ENCODE peak calls at places on chromosomes 3 and 15, in seven cellular contexts. One of them, this sample, is unnamed.
A peak's percentile ranks its signal among the peaks of the same experiment; 100 is the strongest.

GRCh38 chr15:90174140-90174891 is 26.8 kb upstream of the SEMA4B start:
- DNase-seq in hepatocyte: peak; percentile 83
- DNase-seq in psoas muscle: peak; percentile 88
- DNase-seq in NB4: no peak
- DNase-seq in upper lobe of left lung: peak; percentile 92
- DNase-seq in foreskin fibroblast: peak; percentile 41
- DNase-seq in colonic mucosa: peak; percentile 61
- DNase-seq in this sample: no peak

GRCh38 chr3:42633544-42633943 is 20.0 kb upstream of the ZBTB47 start:
- DNase-seq in hepatocyte: no peak
- DNase-seq in psoas muscle: no peak
- DNase-seq in NB4: no peak
- DNase-seq in upper lobe of left lung: no peak
- DNase-seq in foreskin fibroblast: no peak
- DNase-seq in colonic mucosa: no peak
- DNase-seq in this sample: no peak

GRCh38 chr3:146160233-146160963 is 586 bp downstream of the PLOD2 start:
- DNase-seq in hepatocyte: peak; percentile 85
- DNase-seq in psoas muscle: peak; percentile 52
- DNase-seq in NB4: no peak
- DNase-seq in upper lobe of left lung: peak; percentile 63
- DNase-seq in foreskin fibroblast: peak; percentile 88
- DNase-seq in colonic mucosa: peak; percentile 77
- DNase-seq in this sample: no peak

GRCh38 chr15:38512901-38513300 is 51.7 kb downstream of the RASGRP1 start:
- DNase-seq in hepatocyte: no peak
- DNase-seq in psoas muscle: no peak
- DNase-seq in NB4: no peak
- DNase-seq in upper lobe of left lung: no peak
- DNase-seq in foreskin fibroblast: no peak
- DNase-seq in colonic mucosa: no peak
- DNase-seq in this sample: no peak

GRCh38 chr3:16482770-16483531 is 30.5 kb downstream of the RFTN1 start:
- DNase-seq in hepatocyte: peak; percentile 40
- DNase-seq in psoas muscle: peak; percentile 50
- DNase-seq in NB4: no peak
- DNase-seq in upper lobe of left lung: peak; percentile 79
- DNase-seq in foreskin fibroblast: no peak
- DNase-seq in colonic mucosa: peak; percentile 24
- DNase-seq in this sample: no peak

GRCh38 chr3:189202583-189202982 is 30.8 kb downstream of the TPRG1 start:
- DNase-seq in hepatocyte: no peak
- DNase-seq in psoas muscle: peak; percentile 35
- DNase-seq in NB4: no peak
- DNase-seq in upper lobe of left lung: no peak
- DNase-seq in foreskin fibroblast: no peak
- DNase-seq in colonic mucosa: no peak
- DNase-seq in this sample: no peak

GRCh38 chr3:196774191-196774820 is 34.6 kb downstream of the PAK2 start:
- DNase-seq in hepatocyte: peak; percentile 43
- DNase-seq in psoas muscle: no peak
- DNase-seq in NB4: no peak
- DNase-seq in upper lobe of left lung: no peak
- DNase-seq in foreskin fibroblast: peak; percentile 52
- DNase-seq in colonic mucosa: no peak
- DNase-seq in this sample: no peak

GRCh38 chr3:39146611-39147373 is 6.6 kb downstream of the CSRNP1 start:
- DNase-seq in hepatocyte: peak; percentile 85
- DNase-seq in psoas muscle: peak; percentile 93
- DNase-seq in NB4: peak; percentile 87
- DNase-seq in upper lobe of left lung: peak; percentile 88
- DNase-seq in foreskin fibroblast: peak; percentile 97
- DNase-seq in colonic mucosa: peak; percentile 84
- DNase-seq in this sample: peak; percentile 87

GRCh38 chr3:180433172-180433571 is 168.8 kb upstream of the TTC14 start:
- DNase-seq in hepatocyte: no peak
- DNase-seq in psoas muscle: no peak
- DNase-seq in NB4: no peak
- DNase-seq in upper lobe of left lung: no peak
- DNase-seq in foreskin fibroblast: peak; percentile 1
- DNase-seq in colonic mucosa: no peak
- DNase-seq in this sample: no peak

GRCh38 chr15:50883903-50884302 is 24.6 kb upstream of the AP4E1 start:
- DNase-seq in hepatocyte: peak; percentile 27
- DNase-seq in psoas muscle: no peak
- DNase-seq in NB4: peak; percentile 92
- DNase-seq in upper lobe of left lung: peak; percentile 33
- DNase-seq in foreskin fibroblast: peak; percentile 60
- DNase-seq in colonic mucosa: no peak
- DNase-seq in this sample: peak; percentile 89

GRCh38 chr15:80419546-80419945 is 15.4 kb downstream of the ARNT2 start:
- DNase-seq in hepatocyte: no peak
- DNase-seq in psoas muscle: no peak
- DNase-seq in NB4: no peak
- DNase-seq in upper lobe of left lung: no peak
- DNase-seq in foreskin fibroblast: no peak
- DNase-seq in colonic mucosa: no peak
- DNase-seq in this sample: no peak

GRCh38 chr3:184645304-184645703 is 66.6 kb downstream of the MAGEF1 start:
- DNase-seq in hepatocyte: peak; percentile 67
- DNase-seq in psoas muscle: no peak
- DNase-seq in NB4: no peak
- DNase-seq in upper lobe of left lung: peak; percentile 74
- DNase-seq in foreskin fibroblast: no peak
- DNase-seq in colonic mucosa: peak; percentile 69
- DNase-seq in this sample: no peak

GRCh38 chr3:104066658-104067057 is 1300.1 kb upstream of the ALCAM start:
- DNase-seq in hepatocyte: peak; percentile 7
- DNase-seq in psoas muscle: no peak
- DNase-seq in NB4: no peak
- DNase-seq in upper lobe of left lung: no peak
- DNase-seq in foreskin fibroblast: no peak
- DNase-seq in colonic mucosa: no peak
- DNase-seq in this sample: no peak

GRCh38 chr3:30004481-30004880 is 601.9 kb upstream of the TGFBR2 start:
- DNase-seq in hepatocyte: no peak
- DNase-seq in psoas muscle: no peak
- DNase-seq in NB4: no peak
- DNase-seq in upper lobe of left lung: no peak
- DNase-seq in foreskin fibroblast: no peak
- DNase-seq in colonic mucosa: no peak
- DNase-seq in this sample: no peak

GRCh38 chr3:184172681-184173373 is 1.8 kb upstream of the AP2M1 start:
- DNase-seq in hepatocyte: no peak
- DNase-seq in psoas muscle: no peak
- DNase-seq in NB4: no peak
- DNase-seq in upper lobe of left lung: no peak
- DNase-seq in foreskin fibroblast: peak; percentile 81
- DNase-seq in colonic mucosa: no peak
- DNase-seq in this sample: no peak

GRCh38 chr15:75091814-75092213 is 68.4 kb downstream of the PPCDC start:
- DNase-seq in hepatocyte: no peak
- DNase-seq in psoas muscle: no peak
- DNase-seq in NB4: peak; percentile 31
- DNase-seq in upper lobe of left lung: no peak
- DNase-seq in foreskin fibroblast: no peak
- DNase-seq in colonic mucosa: no peak
- DNase-seq in this sample: no peak

GRCh38 chr15:48393650-48394049 is 62.4 kb downstream of the DUT start:
- DNase-seq in hepatocyte: no peak
- DNase-seq in psoas muscle: no peak
- DNase-seq in NB4: no peak
- DNase-seq in upper lobe of left lung: no peak
- DNase-seq in foreskin fibroblast: peak; percentile 60
- DNase-seq in colonic mucosa: peak; percentile 54
- DNase-seq in this sample: no peak

GRCh38 chr3:165994293-165994692 is 157.1 kb upstream of the BCHE start:
- DNase-seq in hepatocyte: no peak
- DNase-seq in psoas muscle: no peak
- DNase-seq in NB4: no peak
- DNase-seq in upper lobe of left lung: no peak
- DNase-seq in foreskin fibroblast: no peak
- DNase-seq in colonic mucosa: no peak
- DNase-seq in this sample: no peak

GRCh38 chr3:7630925-7631324 is 770.0 kb downstream of the GRM7 start:
- DNase-seq in hepatocyte: peak; percentile 48
- DNase-seq in psoas muscle: no peak
- DNase-seq in NB4: no peak
- DNase-seq in upper lobe of left lung: no peak
- DNase-seq in foreskin fibroblast: no peak
- DNase-seq in colonic mucosa: peak; percentile 19
- DNase-seq in this sample: no peak
- H3K4me3 ChIP-seq in hepatocyte: no peak overlapping the region
- H3K4me3 ChIP-seq in psoas muscle: no peak overlapping the region
- H3K4me3 ChIP-seq in NB4: no peak overlapping the region
- H3K4me3 ChIP-seq in upper lobe of left lung: no peak overlapping the region
- H3K4me3 ChIP-seq in foreskin fibroblast: no peak overlapping the region
- H3K4me3 ChIP-seq in colonic mucosa: no peak overlapping the region
- H3K4me3 ChIP-seq in this sample: no peak overlapping the region

DNA sequence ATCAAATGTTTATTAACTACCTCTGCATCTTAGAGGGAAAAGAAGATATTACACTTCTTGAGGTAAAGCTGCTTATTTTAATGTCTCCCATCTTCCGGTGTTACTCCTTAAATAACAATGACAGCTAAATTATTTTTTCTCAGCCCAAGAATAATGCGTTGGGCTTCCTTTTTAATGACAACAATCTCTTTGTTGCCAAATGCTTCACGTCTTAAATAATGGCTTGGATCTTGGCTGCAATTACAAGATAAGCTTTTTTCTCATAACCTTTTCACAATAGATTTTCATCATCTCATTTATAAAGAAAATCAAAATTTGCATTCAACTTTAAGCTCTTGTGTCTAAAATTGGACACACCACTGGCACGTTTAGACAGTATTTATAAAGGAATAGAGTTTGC is 89.2 kb upstream of the COL8A1 start:
- DNase-seq in hepatocyte: no peak
- DNase-seq in psoas muscle: no peak
- DNase-seq in NB4: no peak
- DNase-seq in upper lobe of left lung: no peak
- DNase-seq in foreskin fibroblast: no peak
- DNase-seq in colonic mucosa: no peak
- DNase-seq in this sample: no peak
- H3K4me3 ChIP-seq in hepatocyte: no peak overlapping the region
- H3K4me3 ChIP-seq in psoas muscle: no peak overlapping the region
- H3K4me3 ChIP-seq in NB4: no peak overlapping the region
- H3K4me3 ChIP-seq in upper lobe of left lung: no peak overlapping the region
- H3K4me3 ChIP-seq in foreskin fibroblast: no peak overlapping the region
- H3K4me3 ChIP-seq in colonic mucosa: no peak overlapping the region
- H3K4me3 ChIP-seq in this sample: no peak overlapping the region

GRCh38 chr3:112976001-112976400 is 1.1 kb upstream of the CD200R1 start:
- DNase-seq in hepatocyte: no peak
- DNase-seq in psoas muscle: no peak
- DNase-seq in NB4: no peak
- DNase-seq in upper lobe of left lung: no peak
- DNase-seq in foreskin fibroblast: no peak
- DNase-seq in colonic mucosa: no peak
- DNase-seq in this sample: no peak

GRCh38 chr3:112974178-112974517 is 755 bp downstream of the CD200R1 start:
- DNase-seq in hepatocyte: no peak
- DNase-seq in psoas muscle: no peak
- DNase-seq in NB4: no peak
- DNase-seq in upper lobe of left lung: no peak
- DNase-seq in foreskin fibroblast: no peak
- DNase-seq in colonic mucosa: no peak
- DNase-seq in this sample: no peak

GRCh38 chr3:112972158-112972557 is 2.7 kb downstream of the CD200R1 start:
- DNase-seq in hepatocyte: no peak
- DNase-seq in psoas muscle: no peak
- DNase-seq in NB4: no peak
- DNase-seq in upper lobe of left lung: no peak
- DNase-seq in foreskin fibroblast: no peak
- DNase-seq in colonic mucosa: no peak
- DNase-seq in this sample: no peak

GRCh38 chr3:112974894-112975293 is at the start of gene CD200R1:
- DNase-seq in hepatocyte: no peak
- DNase-seq in psoas muscle: no peak
- DNase-seq in NB4: peak; percentile 6
- DNase-seq in upper lobe of left lung: no peak
- DNase-seq in foreskin fibroblast: no peak
- DNase-seq in colonic mucosa: no peak
- DNase-seq in this sample: no peak

GRCh38 chr3:112973325-112974177 is 1.4 kb downstream of the CD200R1 start:
- DNase-seq in hepatocyte: no peak
- DNase-seq in psoas muscle: no peak
- DNase-seq in NB4: peak; percentile 22
- DNase-seq in upper lobe of left lung: no peak
- DNase-seq in foreskin fibroblast: no peak
- DNase-seq in colonic mucosa: no peak
- DNase-seq in this sample: no peak
- H3K4me3 ChIP-seq in hepatocyte: no peak overlapping the region
- H3K4me3 ChIP-seq in psoas muscle: peak overlapping the region; percentile 39
- H3K4me3 ChIP-seq in NB4: no peak overlapping the region
- H3K4me3 ChIP-seq in upper lobe of left lung: peak overlapping the region; percentile 17
- H3K4me3 ChIP-seq in foreskin fibroblast: no peak overlapping the region
- H3K4me3 ChIP-seq in colonic mucosa: peak overlapping the region; percentile 1
- H3K4me3 ChIP-seq in this sample: no peak overlapping the region

GRCh38 chr3:27679691-27680090 is 42.4 kb downstream of the EOMES start:
- DNase-seq in hepatocyte: no peak
- DNase-seq in psoas muscle: no peak
- DNase-seq in NB4: no peak
- DNase-seq in upper lobe of left lung: no peak
- DNase-seq in foreskin fibroblast: peak; percentile 49
- DNase-seq in colonic mucosa: no peak
- DNase-seq in this sample: no peak

GRCh38 chr3:27684302-27684701 is 37.8 kb downstream of the EOMES start:
- DNase-seq in hepatocyte: no peak
- DNase-seq in psoas muscle: no peak
- DNase-seq in NB4: no peak
- DNase-seq in upper lobe of left lung: no peak
- DNase-seq in foreskin fibroblast: no peak
- DNase-seq in colonic mucosa: no peak
- DNase-seq in this sample: no peak

GRCh38 chr3:27678234-27678633 is 43.9 kb downstream of the EOMES start:
- DNase-seq in hepatocyte: no peak
- DNase-seq in psoas muscle: no peak
- DNase-seq in NB4: no peak
- DNase-seq in upper lobe of left lung: no peak
- DNase-seq in foreskin fibroblast: no peak
- DNase-seq in colonic mucosa: no peak
- DNase-seq in this sample: no peak

GRCh38 chr3:27680517-27681246 is 41.4 kb downstream of the EOMES start:
- DNase-seq in hepatocyte: no peak
- DNase-seq in psoas muscle: no peak
- DNase-seq in NB4: no peak
- DNase-seq in upper lobe of left lung: no peak
- DNase-seq in foreskin fibroblast: no peak
- DNase-seq in colonic mucosa: no peak
- DNase-seq in this sample: no peak

DNA sequence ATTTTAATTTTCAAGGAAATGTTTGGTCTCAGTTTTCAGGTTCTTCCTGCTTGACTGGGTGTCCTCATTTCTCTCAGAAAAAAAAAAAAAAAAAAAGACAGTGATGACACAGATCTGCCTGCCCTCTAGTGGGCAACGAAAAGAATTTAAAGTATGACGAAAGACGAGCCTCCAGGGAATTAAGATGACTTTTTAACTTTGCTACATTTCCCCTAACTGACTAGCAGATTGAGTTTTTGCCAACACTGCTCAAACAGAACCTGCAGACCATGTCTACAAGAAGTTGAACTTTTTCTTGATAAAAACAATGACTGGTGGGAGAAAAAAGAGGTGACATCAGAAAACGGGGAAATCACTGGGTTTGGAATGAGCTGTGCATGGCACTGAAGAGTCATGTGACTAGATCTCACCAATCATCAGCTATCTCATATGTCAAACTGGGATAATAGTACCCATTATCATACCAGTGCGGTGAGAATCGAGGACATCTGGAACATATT is 40.8 kb downstream of the EOMES start:
- DNase-seq in hepatocyte: peak; percentile 81
- DNase-seq in psoas muscle: no peak
- DNase-seq in NB4: peak; percentile 83
- DNase-seq in upper lobe of left lung: no peak
- DNase-seq in foreskin fibroblast: peak; percentile 90
- DNase-seq in colonic mucosa: no peak
- DNase-seq in this sample: peak; percentile 46
- H3K4me3 ChIP-seq in hepatocyte: no peak overlapping the region
- H3K4me3 ChIP-seq in psoas muscle: no peak overlapping the region
- H3K4me3 ChIP-seq in NB4: no peak overlapping the region
- H3K4me3 ChIP-seq in upper lobe of left lung: peak overlapping the region; percentile 3
- H3K4me3 ChIP-seq in foreskin fibroblast: no peak overlapping the region
- H3K4me3 ChIP-seq in colonic mucosa: no peak overlapping the region
- H3K4me3 ChIP-seq in this sample: no peak overlapping the region

This sample was measured in HL-60.